ENCODE peak calls at places on chromosomes 3 and 15, in four cellular contexts. X, B, G and T are unnamed samples.

GRCh38 chr3:148631124-148631903 is 66.4 kb upstream of the AGTR1 start:
- DNase-seq in X (no peak), B (no peak), G (no peak), T (no peak)

GRCh38 chr15:55535436-55535835 is 27.4 kb upstream of the DNAAF4 start:
- DNase-seq in X (no peak), B (no peak), G (no peak), T (no peak)

GRCh38 chr3:29694783-29695182 is 413.9 kb downstream of the RBMS3 start:
- DNase-seq in X (no peak), B (no peak), G (no peak), T (no peak)

GRCh38 chr3:193978030-193978429 is 157.9 kb upstream of the HES1 start:
- DNase-seq in X (no peak), B (no peak), G (no peak), T (no peak)

GRCh38 chr3:146431240-146431639 is 38.1 kb downstream of the PLSCR2 start:
- DNase-seq in X (no peak), B (no peak), G (no peak), T (no peak)

GRCh38 chr3:39721076-39721475 is 88.3 kb upstream of the MYRIP start:
- DNase-seq in X (no peak), B (no peak), G (no peak), T (no peak)

GRCh38 chr3:58603606-58604005 is 26.4 kb upstream of the FAM107A start:
- DNase-seq in X (no peak), B (no peak), G (no peak), T (no peak)

GRCh38 chr3:182760576-182761164 is 32.6 kb upstream of the ATP11B start:
- DNase-seq in X (no peak), B (peak; percentile 54), G (no peak), T (no peak)

GRCh38 chr3:131277836-131278497 is 103.6 kb upstream of the NUDT16 start:
- DNase-seq in X (no peak), B (no peak), G (no peak), T (no peak)

GRCh38 chr3:177519588-177519987 is 322.3 kb upstream of the TBL1XR1 start:
- DNase-seq in X (no peak), B (no peak), G (no peak), T (no peak)

GRCh38 chr15:43930079-43930478 is 103.3 kb downstream of the WDR76 start:
- DNase-seq in X (no peak), B (peak; percentile 77), G (no peak), T (no peak)

GRCh38 chr15:101161656-101162055 is 90.2 kb downstream of the CHSY1 start:
- DNase-seq in X (no peak), B (no peak), G (no peak), T (no peak)

GRCh38 chr3:139534992-139535879 is 4.3 kb downstream of the RBP1 start:
- DNase-seq in X (no peak), B (peak; percentile 66), G (peak; percentile 57), T (no peak)

GRCh38 chr3:183697123-183697609 is 431 bp upstream of the YEATS2 start:
- DNase-seq in X (no peak), B (no peak), G (no peak), T (no peak)

GRCh38 chr3:134312072-134312872 is 61.6 kb upstream of the RYK start:
- DNase-seq in X (no peak), B (no peak), G (no peak), T (no peak)

GRCh38 chr15:76346666-76347506 is 10.3 kb downstream of the ISL2 start:
- DNase-seq in X (no peak), B (no peak), G (no peak), T (no peak)

GRCh38 chr3:132038198-132038825 is 3.5 kb upstream of the CPNE4 start:
- DNase-seq in X (no peak), B (no peak), G (peak; percentile 4), T (peak; percentile 18)

GRCh38 chr3:118347781-118348557 is 686.7 kb downstream of the IGSF11 start:
- DNase-seq in X (no peak), B (no peak), G (no peak), T (no peak)

GRCh38 chr3:126982125-126982521 is 792 bp upstream of the PLXNA1 start:
- DNase-seq in X (no peak), B (no peak), G (no peak), T (no peak)

GRCh38 chr3:193872265-193872753 is 263.6 kb upstream of the HES1 start:
- DNase-seq in X (no peak), B (peak; percentile 83), G (no peak), T (no peak)

GRCh38 chr3:123194552-123194951 is 7.2 kb upstream of the SEC22A start:
- DNase-seq in X (no peak), B (no peak), G (no peak), T (no peak)

GRCh38 chr3:177208223-177208622 is 10.9 kb upstream of the TBL1XR1 start:
- DNase-seq in X (no peak), B (no peak), G (no peak), T (no peak)

GRCh38 chr3:66602691-66603090 is 101.9 kb upstream of the LRIG1 start:
- DNase-seq in X (no peak), B (no peak), G (no peak), T (no peak)